ENCODE peak calls at places on chromosome 13, in eight cellular contexts. One of them, this sample, is unnamed.

GRCh38 chr13:59924256-59924655 is 239.5 kb downstream of the DIAPH3 start:
- DNase-seq in SK-N-SH: no peak
- DNase-seq in iPS DF 6.9: no peak
- DNase-seq in K562: no peak
- DNase-seq in lung: no peak
- DNase-seq in cardiac muscle cell: no peak
- DNase-seq in thoracic aorta: no peak
- DNase-seq in ovary: no peak
- DNase-seq in this sample: no peak

GRCh38 chr13:83048419-83048818 is 833.9 kb downstream of the SLITRK1 start:
- DNase-seq in cardiac muscle cell: peak; percentile 9
- DNase-seq in thoracic aorta: no peak
- DNase-seq in lung: no peak
- DNase-seq in K562: no peak
- DNase-seq in iPS DF 6.9: no peak
- DNase-seq in SK-N-SH: no peak
- DNase-seq in ovary: no peak
- DNase-seq in this sample: no peak

GRCh38 chr13:73924607-73925006 is 209.6 kb downstream of the KLF12 start:
- DNase-seq in cardiac muscle cell: no peak
- DNase-seq in ovary: no peak
- DNase-seq in thoracic aorta: no peak
- DNase-seq in K562: no peak
- DNase-seq in SK-N-SH: no peak
- DNase-seq in lung: no peak
- DNase-seq in iPS DF 6.9: no peak
- DNase-seq in this sample: no peak

GRCh38 chr13:97852181-97852874 is 101.1 kb upstream of the IPO5 start:
- DNase-seq in lung: no peak
- DNase-seq in ovary: no peak
- DNase-seq in SK-N-SH: no peak
- DNase-seq in thoracic aorta: no peak
- DNase-seq in iPS DF 6.9: no peak
- DNase-seq in cardiac muscle cell: no peak
- DNase-seq in K562: no peak
- DNase-seq in this sample: no peak

GRCh38 chr13:45662122-45662521 is 40.0 kb upstream of the CBY2 start:
- DNase-seq in lung: no peak
- DNase-seq in iPS DF 6.9: no peak
- DNase-seq in ovary: no peak
- DNase-seq in cardiac muscle cell: no peak
- DNase-seq in thoracic aorta: no peak
- DNase-seq in K562: no peak
- DNase-seq in SK-N-SH: no peak
- DNase-seq in this sample: no peak

GRCh38 chr13:111963031-111963430 is 103.9 kb upstream of the SOX1 start:
- DNase-seq in cardiac muscle cell: no peak
- DNase-seq in iPS DF 6.9: no peak
- DNase-seq in SK-N-SH: no peak
- DNase-seq in ovary: no peak
- DNase-seq in lung: no peak
- DNase-seq in thoracic aorta: no peak
- DNase-seq in K562: no peak
- DNase-seq in this sample: no peak

GRCh38 chr13:46605824-46606554 is 53.0 kb downstream of the LRCH1 start:
- DNase-seq in SK-N-SH: no peak
- DNase-seq in iPS DF 6.9: no peak
- DNase-seq in ovary: no peak
- DNase-seq in K562: no peak
- DNase-seq in thoracic aorta: no peak
- DNase-seq in lung: no peak
- DNase-seq in cardiac muscle cell: no peak
- DNase-seq in this sample: no peak

GRCh38 chr13:72185756-72186155 is 318.8 kb upstream of the DACH1 start:
- DNase-seq in cardiac muscle cell: no peak
- DNase-seq in lung: no peak
- DNase-seq in K562: no peak
- DNase-seq in SK-N-SH: no peak
- DNase-seq in thoracic aorta: no peak
- DNase-seq in iPS DF 6.9: no peak
- DNase-seq in ovary: no peak
- DNase-seq in this sample: no peak

GRCh38 chr13:89695343-89696257 is 1651.9 kb upstream of the MIR17HG start:
- DNase-seq in K562: peak; percentile 0
- DNase-seq in thoracic aorta: no peak
- DNase-seq in ovary: no peak
- DNase-seq in iPS DF 6.9: peak; percentile 60
- DNase-seq in lung: peak; percentile 37
- DNase-seq in SK-N-SH: peak; percentile 42
- DNase-seq in cardiac muscle cell: peak; percentile 60
- DNase-seq in this sample: peak; percentile 61

GRCh38 chr13:93298741-93299140 is 72.1 kb downstream of the GPC6 start:
- DNase-seq in SK-N-SH: no peak
- DNase-seq in lung: no peak
- DNase-seq in iPS DF 6.9: no peak
- DNase-seq in K562: no peak
- DNase-seq in ovary: no peak
- DNase-seq in thoracic aorta: no peak
- DNase-seq in cardiac muscle cell: peak; percentile 40
- DNase-seq in this sample: no peak

GRCh38 chr13:85597790-85598500 is 201.3 kb downstream of the SLITRK6 start:
- DNase-seq in lung: no peak
- DNase-seq in ovary: no peak
- DNase-seq in iPS DF 6.9: no peak
- DNase-seq in SK-N-SH: no peak
- DNase-seq in cardiac muscle cell: no peak
- DNase-seq in K562: no peak
- DNase-seq in thoracic aorta: no peak
- DNase-seq in this sample: no peak

GRCh38 chr13:27830010-27830409 is 37.7 kb downstream of the GSX1 start:
- DNase-seq in SK-N-SH: peak; percentile 86
- DNase-seq in ovary: peak; percentile 19
- DNase-seq in iPS DF 6.9: no peak
- DNase-seq in cardiac muscle cell: peak; percentile 51
- DNase-seq in K562: peak; percentile 53
- DNase-seq in lung: peak; percentile 33
- DNase-seq in thoracic aorta: peak; percentile 6
- DNase-seq in this sample: peak; percentile 75

GRCh38 chr13:68078874-68079273 is 848.7 kb upstream of the PCDH9 start:
- DNase-seq in iPS DF 6.9: no peak
- DNase-seq in SK-N-SH: no peak
- DNase-seq in cardiac muscle cell: no peak
- DNase-seq in lung: no peak
- DNase-seq in ovary: no peak
- DNase-seq in K562: no peak
- DNase-seq in thoracic aorta: no peak
- DNase-seq in this sample: no peak

GRCh38 chr13:95153647-95154405 is 147.4 kb downstream of the ABCC4 start:
- DNase-seq in lung: no peak
- DNase-seq in iPS DF 6.9: no peak
- DNase-seq in cardiac muscle cell: peak; percentile 44
- DNase-seq in SK-N-SH: no peak
- DNase-seq in thoracic aorta: no peak
- DNase-seq in K562: no peak
- DNase-seq in ovary: no peak
- DNase-seq in this sample: no peak

GRCh38 chr13:40271931-40272775 is 394.3 kb downstream of the FOXO1 start:
- DNase-seq in thoracic aorta: peak; percentile 76
- DNase-seq in lung: peak; percentile 43
- DNase-seq in SK-N-SH: no peak
- DNase-seq in K562: no peak
- DNase-seq in ovary: peak; percentile 86
- DNase-seq in iPS DF 6.9: no peak
- DNase-seq in cardiac muscle cell: peak; percentile 88
- DNase-seq in this sample: peak; percentile 80

GRCh38 chr13:37966266-37966665 is 96.7 kb upstream of the TRPC4 start:
- DNase-seq in SK-N-SH: no peak
- DNase-seq in lung: no peak
- DNase-seq in ovary: no peak
- DNase-seq in thoracic aorta: no peak
- DNase-seq in cardiac muscle cell: no peak
- DNase-seq in iPS DF 6.9: no peak
- DNase-seq in K562: no peak
- DNase-seq in this sample: no peak

GRCh38 chr13:82356667-82357066 is 1525.6 kb downstream of the SLITRK1 start:
- DNase-seq in thoracic aorta: no peak
- DNase-seq in SK-N-SH: no peak
- DNase-seq in cardiac muscle cell: peak; percentile 12
- DNase-seq in lung: no peak
- DNase-seq in K562: no peak
- DNase-seq in iPS DF 6.9: no peak
- DNase-seq in ovary: no peak
- DNase-seq in this sample: no peak

GRCh38 chr13:23656637-23657036 is 86.4 kb downstream of the TNFRSF19 start:
- DNase-seq in lung: no peak
- DNase-seq in thoracic aorta: no peak
- DNase-seq in K562: peak; percentile 2
- DNase-seq in ovary: no peak
- DNase-seq in cardiac muscle cell: peak; percentile 73
- DNase-seq in SK-N-SH: peak; percentile 77
- DNase-seq in iPS DF 6.9: no peak
- DNase-seq in this sample: no peak

GRCh38 chr13:99796175-99796819 is 175.3 kb downstream of the ZIC5 start:
- DNase-seq in iPS DF 6.9: peak; percentile 66
- DNase-seq in thoracic aorta: no peak
- DNase-seq in lung: no peak
- DNase-seq in cardiac muscle cell: peak; percentile 47
- DNase-seq in K562: peak; percentile 61
- DNase-seq in SK-N-SH: no peak
- DNase-seq in ovary: no peak
- DNase-seq in this sample: peak; percentile 23

GRCh38 chr13:36344173-36344572 is 2.0 kb downstream of the SPART start:
- DNase-seq in thoracic aorta: no peak
- DNase-seq in lung: no peak
- DNase-seq in iPS DF 6.9: no peak
- DNase-seq in K562: peak; percentile 41
- DNase-seq in SK-N-SH: no peak
- DNase-seq in ovary: peak; percentile 38
- DNase-seq in cardiac muscle cell: peak; percentile 91
- DNase-seq in this sample: no peak

GRCh38 chr13:55632402-55632801 is 1508.3 kb upstream of the PRR20A start:
- DNase-seq in iPS DF 6.9: no peak
- DNase-seq in SK-N-SH: no peak
- DNase-seq in ovary: no peak
- DNase-seq in thoracic aorta: no peak
- DNase-seq in lung: no peak
- DNase-seq in K562: no peak
- DNase-seq in cardiac muscle cell: no peak
- DNase-seq in this sample: no peak

GRCh38 chr13:105139380-105140285 is 1395.8 kb downstream of the EFNB2 start:
- DNase-seq in thoracic aorta: no peak
- DNase-seq in K562: no peak
- DNase-seq in lung: peak; percentile 40
- DNase-seq in cardiac muscle cell: peak; percentile 32
- DNase-seq in SK-N-SH: no peak
- DNase-seq in ovary: no peak
- DNase-seq in iPS DF 6.9: no peak
- DNase-seq in this sample: peak; percentile 29
- H3K4me3 ChIP-seq in thoracic aorta: peak overlapping the region; percentile 70
- H3K4me3 ChIP-seq in K562: no peak overlapping the region
- H3K4me3 ChIP-seq in lung: peak overlapping the region; percentile 39
- H3K4me3 ChIP-seq in cardiac muscle cell: no peak overlapping the region
- H3K4me3 ChIP-seq in SK-N-SH: no peak overlapping the region
- H3K4me3 ChIP-seq in ovary: no peak overlapping the region
- H3K4me3 ChIP-seq in iPS DF 6.9: no peak overlapping the region
- H3K4me3 ChIP-seq in this sample: peak overlapping the region; percentile 8

DNA sequence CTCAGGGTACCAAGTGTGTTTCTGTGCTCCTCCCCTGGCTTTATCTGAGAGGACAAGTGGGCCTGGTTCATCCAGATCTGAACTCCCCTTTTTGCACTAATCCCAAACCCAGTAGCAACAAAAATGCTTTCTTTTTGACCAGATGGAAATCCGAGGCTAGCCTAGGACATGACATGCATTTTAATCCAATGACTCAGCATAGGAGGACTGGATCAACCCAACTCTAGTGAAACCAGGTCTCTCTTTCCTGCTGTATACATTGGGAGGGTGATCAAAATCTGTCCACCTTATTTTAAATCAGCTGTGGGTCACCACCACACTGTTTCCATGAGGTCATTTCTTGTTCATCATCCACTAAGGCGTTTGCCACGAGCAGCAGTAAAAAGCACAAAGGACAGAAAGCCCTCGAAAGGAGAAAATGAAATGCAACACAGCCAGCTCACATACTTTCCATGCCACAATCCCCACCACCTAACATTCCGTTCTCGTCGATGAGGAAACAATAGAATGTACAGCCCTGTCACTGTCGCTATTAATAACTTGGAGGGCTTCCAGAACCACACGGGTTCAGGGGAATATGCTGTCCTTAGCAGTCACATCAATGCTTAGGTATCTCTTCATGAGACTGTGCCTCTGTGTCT is 543.0 kb downstream of the IRS2 start:
- DNase-seq in SK-N-SH: no peak
- DNase-seq in iPS DF 6.9: no peak
- DNase-seq in thoracic aorta: no peak
- DNase-seq in cardiac muscle cell: peak; percentile 93
- DNase-seq in ovary: no peak
- DNase-seq in lung: no peak
- DNase-seq in K562: peak; percentile 31
- DNase-seq in this sample: no peak
- H3K4me3 ChIP-seq in SK-N-SH: peak overlapping the region; percentile 35
- H3K4me3 ChIP-seq in iPS DF 6.9: no peak overlapping the region
- H3K4me3 ChIP-seq in thoracic aorta: peak overlapping the region; percentile 56
- H3K4me3 ChIP-seq in cardiac muscle cell: no peak overlapping the region
- H3K4me3 ChIP-seq in ovary: no peak overlapping the region
- H3K4me3 ChIP-seq in lung: no peak overlapping the region
- H3K4me3 ChIP-seq in K562: no peak overlapping the region
- H3K4me3 ChIP-seq in this sample: no peak overlapping the region

GRCh38 chr13:96373597-96373996 is 283.7 kb downstream of the HS6ST3 start:
- DNase-seq in cardiac muscle cell: no peak
- DNase-seq in K562: no peak
- DNase-seq in SK-N-SH: no peak
- DNase-seq in thoracic aorta: no peak
- DNase-seq in lung: no peak
- DNase-seq in iPS DF 6.9: no peak
- DNase-seq in ovary: no peak
- DNase-seq in this sample: no peak
- H3K4me3 ChIP-seq in cardiac muscle cell: no peak overlapping the region
- H3K4me3 ChIP-seq in K562: no peak overlapping the region
- H3K4me3 ChIP-seq in SK-N-SH: no peak overlapping the region
- H3K4me3 ChIP-seq in thoracic aorta: no peak overlapping the region
- H3K4me3 ChIP-seq in lung: no peak overlapping the region
- H3K4me3 ChIP-seq in iPS DF 6.9: no peak overlapping the region
- H3K4me3 ChIP-seq in ovary: no peak overlapping the region
- H3K4me3 ChIP-seq in this sample: no peak overlapping the region

DNA sequence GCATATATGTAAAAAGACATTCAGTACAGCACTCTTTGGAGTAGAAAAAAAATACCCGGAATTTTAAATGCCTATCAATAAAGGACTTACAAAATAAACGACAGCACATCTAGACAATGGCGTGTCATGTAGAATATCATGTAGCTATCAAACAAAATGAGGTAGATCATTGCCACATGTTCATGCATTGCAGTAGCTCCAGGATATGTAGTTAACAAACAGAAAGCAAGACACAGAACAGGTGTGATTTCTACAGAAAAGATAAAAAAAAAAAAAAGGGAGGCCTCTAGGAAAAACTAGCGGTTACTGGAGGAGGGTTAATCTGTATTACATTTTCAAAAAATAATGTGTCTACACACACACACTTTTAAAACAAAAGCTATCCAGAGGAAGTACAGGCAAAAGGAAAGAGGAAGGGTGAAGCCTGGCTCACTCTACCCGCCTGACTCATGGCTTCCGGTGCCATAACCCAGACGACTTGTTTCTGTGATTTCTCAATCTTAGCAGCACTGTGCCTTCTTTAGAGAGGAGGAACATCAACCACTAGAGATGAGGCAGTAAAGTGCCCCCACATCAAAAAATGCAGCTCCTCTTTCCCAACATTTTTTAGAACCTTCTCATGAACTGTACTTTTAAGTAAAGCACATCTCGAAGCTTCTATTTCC is 6.9 kb downstream of the KCTD12 start:
- DNase-seq in thoracic aorta: peak; percentile 47
- DNase-seq in ovary: peak; percentile 25
- DNase-seq in SK-N-SH: peak; percentile 34
- DNase-seq in iPS DF 6.9: no peak
- DNase-seq in cardiac muscle cell: peak; percentile 93
- DNase-seq in K562: no peak
- DNase-seq in lung: peak; percentile 69
- DNase-seq in this sample: peak; percentile 40
- H3K4me3 ChIP-seq in thoracic aorta: peak overlapping the region; percentile 55
- H3K4me3 ChIP-seq in ovary: no peak overlapping the region
- H3K4me3 ChIP-seq in SK-N-SH: no peak overlapping the region
- H3K4me3 ChIP-seq in iPS DF 6.9: no peak overlapping the region
- H3K4me3 ChIP-seq in cardiac muscle cell: no peak overlapping the region
- H3K4me3 ChIP-seq in K562: no peak overlapping the region
- H3K4me3 ChIP-seq in lung: no peak overlapping the region
- H3K4me3 ChIP-seq in this sample: no peak overlapping the region

This sample was measured in testis.